ENCODE peak calls at places on chromosomes 12 and 14, in seven cellular contexts. V, M, W, Z, I, J and U are unnamed samples.

GRCh38 chr12:124517260-124518050 is 50.0 kb downstream of the NCOR2 start:
- DNase-seq in V (peak; percentile 92), M (no peak), W (peak; percentile 79), Z (no peak), I (no peak), J (peak; percentile 83), U (no peak)

GRCh38 chr12:59895161-59895785 is 299.4 kb downstream of the SLC16A7 start:
- DNase-seq in V (no peak), M (no peak), W (no peak), Z (no peak), I (no peak), J (no peak), U (no peak)

GRCh38 chr12:90829044-90829443 is 125.9 kb downstream of the CCER1 start:
- DNase-seq in V (no peak), M (no peak), W (no peak), Z (no peak), I (no peak), J (no peak), U (no peak)

GRCh38 chr14:72045885-72046284 is 113.7 kb downstream of the RGS6 start:
- DNase-seq in V (no peak), M (no peak), W (no peak), Z (no peak), I (no peak), J (no peak), U (no peak)

GRCh38 chr12:63668028-63668799 is at the start of gene DPY19L2:
- DNase-seq in V (peak; percentile 83), M (peak; percentile 92), W (peak; percentile 47), Z (peak; percentile 74), I (peak; percentile 6), J (peak; percentile 26), U (peak; percentile 1)

GRCh38 chr12:102107970-102108369 is 11.9 kb downstream of the NUP37 start:
- DNase-seq in V (no peak), M (no peak), W (no peak), Z (no peak), I (no peak), J (no peak), U (no peak)

GRCh38 chr12:89098390-89099102 is 253.8 kb downstream of the DUSP6 start:
- DNase-seq in V (peak; percentile 4), M (no peak), W (no peak), Z (peak; percentile 85), I (no peak), J (peak; percentile 21), U (no peak)

GRCh38 chr14:61258985-61259384 is 22.2 kb downstream of the TMEM30B start:
- DNase-seq in V (no peak), M (no peak), W (no peak), Z (no peak), I (no peak), J (no peak), U (no peak)

GRCh38 chr12:52925717-52926595 is 21.1 kb upstream of the KRT8 start:
- DNase-seq in V (no peak), M (no peak), W (no peak), Z (peak; percentile 47), I (no peak), J (peak; percentile 69), U (peak; percentile 92)

GRCh38 chr14:54011001-54011400 is 54.4 kb upstream of the BMP4 start:
- DNase-seq in V (no peak), M (no peak), W (no peak), Z (peak; percentile 52), I (no peak), J (no peak), U (no peak)

GRCh38 chr14:100781952-100782351 is 44.0 kb upstream of the MEG3 start:
- DNase-seq in V (no peak), M (no peak), W (no peak), Z (no peak), I (no peak), J (peak; percentile 3), U (no peak)

GRCh38 chr14:68807148-68807600 is 14.3 kb upstream of the ZFP36L1 start:
- DNase-seq in V (peak; percentile 71), M (peak; percentile 92), W (peak; percentile 95), Z (no peak), I (no peak), J (peak; percentile 55), U (peak; percentile 58)

GRCh38 chr14:60922050-60922449 is 58.8 kb downstream of the TRMT5 start:
- DNase-seq in V (peak; percentile 7), M (no peak), W (peak; percentile 78), Z (no peak), I (no peak), J (no peak), U (no peak)

GRCh38 chr12:112887542-112887941 is 19.2 kb upstream of the OAS1 start:
- DNase-seq in V (no peak), M (no peak), W (no peak), Z (no peak), I (peak; percentile 50), J (no peak), U (no peak)

GRCh38 chr12:67827820-67828383 is 161.3 kb upstream of the IFNG-AS1 start:
- DNase-seq in V (peak; percentile 14), M (no peak), W (peak; percentile 67), Z (no peak), I (no peak), J (no peak), U (no peak)

DNA sequence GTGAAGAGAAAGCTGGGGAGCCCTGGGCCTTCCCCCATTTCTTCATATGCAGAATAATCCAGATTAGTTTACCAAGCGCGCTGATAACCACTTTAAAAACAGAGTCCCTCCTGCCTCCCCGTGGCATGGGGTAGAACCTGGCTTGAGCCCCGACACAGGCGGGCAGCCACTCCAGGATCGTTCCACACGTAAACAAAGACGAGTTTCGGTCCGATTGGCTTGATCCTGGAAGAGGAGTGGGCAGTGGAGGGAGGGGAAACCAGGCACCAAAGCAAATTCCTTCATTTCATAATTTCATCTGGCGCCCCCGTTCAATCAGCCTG is 909 bp upstream of the GPRC5A start:
- DNase-seq in V (peak; percentile 77), M (no peak), W (peak; percentile 83), Z (peak; percentile 34), I (no peak), J (peak; percentile 77), U (no peak)
- TF ChIP-seq POLR2AphosphoS5 in V (no peak), M (no peak), W (no peak), Z (no peak), I (no peak), J (peak; percentile 39), U (no peak)

GRCh38 chr12:96233168-96233567 is 39.0 kb downstream of the ELK3 start:
- DNase-seq in V (no peak), M (no peak), W (no peak), Z (no peak), I (no peak), J (no peak), U (no peak)
- TF ChIP-seq POLR2AphosphoS5 in V (no peak), M (no peak), W (no peak), Z (no peak), I (no peak), J (no peak), U (no peak)

GRCh38 chr14:89466460-89466859 is 49.4 kb upstream of the FOXN3 start:
- DNase-seq in V (no peak), M (no peak), W (no peak), Z (no peak), I (peak; percentile 78), J (peak; percentile 54), U (no peak)
- TF ChIP-seq POLR2AphosphoS5 in V (no peak), M (no peak), W (no peak), Z (no peak), I (peak; percentile 47), J (no peak), U (no peak)

DNA sequence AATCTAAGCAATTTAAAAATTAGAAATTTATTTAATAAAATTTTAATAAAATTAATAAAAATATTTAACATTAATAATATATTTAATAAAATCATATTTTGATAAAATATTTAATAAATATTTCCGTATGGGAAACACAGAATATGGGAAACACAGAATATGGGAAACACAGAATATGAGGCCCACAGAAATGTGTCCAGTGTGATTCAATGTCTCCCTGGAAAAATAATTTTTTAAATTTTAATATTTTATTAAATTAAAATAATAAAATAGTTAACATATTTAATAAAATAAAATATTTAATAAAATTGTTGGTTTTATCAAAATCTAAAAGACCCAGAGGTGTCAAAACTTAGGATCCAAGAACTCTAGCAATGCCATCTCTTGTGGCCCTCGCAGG is 186.4 kb downstream of the TMEM132D start:
- DNase-seq in V (no peak), M (no peak), W (no peak), Z (no peak), I (no peak), J (no peak), U (no peak)
- TF ChIP-seq POLR2AphosphoS5 in V (no peak), M (no peak), W (no peak), Z (no peak), I (no peak), J (no peak), U (no peak)

DNA sequence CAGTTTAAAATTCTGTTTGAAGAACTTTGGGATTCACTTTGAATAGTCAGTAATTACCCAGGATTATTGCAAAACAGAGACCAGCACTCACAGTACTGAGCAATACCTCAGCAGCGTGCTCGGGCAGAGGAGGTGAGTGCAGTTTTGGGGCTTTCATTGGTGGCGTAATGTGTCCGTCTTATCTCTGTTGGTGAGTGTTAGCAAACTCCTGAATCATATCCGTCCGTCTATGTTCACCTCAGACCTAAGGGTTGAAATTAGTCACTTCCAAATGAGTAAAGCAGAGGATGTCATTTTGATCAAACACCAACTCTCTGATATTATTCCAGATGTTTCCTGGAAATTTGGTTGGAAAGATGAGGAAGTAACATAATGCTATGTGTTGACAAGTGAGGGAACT is 82.8 kb downstream of the BORCS5 start:
- DNase-seq in V (no peak), M (no peak), W (peak; percentile 98), Z (no peak), I (peak; percentile 89), J (peak; percentile 73), U (peak; percentile 87)
- TF ChIP-seq POLR2AphosphoS5 in V (no peak), M (no peak), W (peak; percentile 95), Z (no peak), I (no peak), J (no peak), U (no peak)

DNA sequence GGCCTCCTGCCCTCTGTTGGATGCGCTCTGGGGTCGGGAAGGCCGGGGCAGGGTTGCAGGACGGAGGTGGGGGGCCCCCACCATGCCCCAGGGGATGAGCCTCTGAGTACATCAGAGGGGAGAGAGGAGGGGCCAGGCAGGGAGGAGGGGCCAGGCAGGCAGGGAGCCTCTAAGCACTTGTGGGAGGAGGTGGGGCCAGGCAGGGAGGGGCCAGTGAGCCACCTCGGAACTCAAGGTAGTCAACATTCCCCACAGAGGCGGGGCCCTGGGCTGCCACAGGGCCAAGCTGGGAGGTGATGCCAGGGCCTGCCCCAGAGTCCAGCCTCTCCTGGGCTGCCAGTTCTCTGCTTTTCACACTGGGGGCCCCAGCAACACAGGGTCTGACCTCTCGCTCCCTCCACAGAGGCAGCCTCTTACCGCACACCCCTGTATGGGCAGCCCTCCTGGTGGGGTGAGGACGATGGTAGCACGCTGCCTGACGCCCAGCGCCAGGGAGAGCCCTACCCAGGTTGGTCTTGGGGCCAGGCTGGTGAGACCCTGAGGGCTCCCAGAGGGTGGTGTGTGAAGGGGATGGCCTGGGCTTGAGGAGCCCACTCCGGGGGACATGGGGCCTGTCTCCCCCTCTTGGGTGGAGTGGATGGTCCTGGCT is 17.4 kb downstream of the CEP170B start:
- DNase-seq in V (peak; percentile 55), M (no peak), W (no peak), Z (peak; percentile 71), I (no peak), J (peak; percentile 83), U (no peak)
- TF ChIP-seq POLR2AphosphoS5 in V (no peak), M (no peak), W (no peak), Z (no peak), I (no peak), J (no peak), U (no peak)

GRCh38 chr12:3083949-3084348 is 6.8 kb downstream of the TSPAN9 start:
- DNase-seq in V (no peak), M (no peak), W (peak; percentile 33), Z (no peak), I (no peak), J (no peak), U (no peak)
- TF ChIP-seq POLR2AphosphoS5 in V (no peak), M (peak; percentile 23), W (peak; percentile 49), Z (no peak), I (no peak), J (peak; percentile 43), U (no peak)